ENCODE peak calls at places on chromosome X, in eight cellular contexts. K, Z, L, I, C, Y, U and V are unnamed samples.

GRCh38 chrX:112849010-112849409 is 8.4 kb upstream of the AMOT start:
- DNase-seq in K (no peak), Z (no peak), L (no peak), I (no peak), C (no peak), Y (no peak), U (no peak), V (no peak)

GRCh38 chrX:41435708-41436107 is 11.4 kb upstream of the NYX start:
- DNase-seq in K (no peak), Z (no peak), L (no peak), I (no peak), C (no peak), Y (no peak), U (no peak), V (no peak)

GRCh38 chrX:68417651-68418050 is 15.6 kb downstream of the OPHN1 start:
- DNase-seq in K (no peak), Z (no peak), L (no peak), I (no peak), C (no peak), Y (no peak), U (no peak), V (no peak)

GRCh38 chrX:1385824-1386223 is 6.1 kb downstream of the SLC25A6 start:
- DNase-seq in K (no peak), Z (no peak), L (no peak), I (no peak), C (no peak), Y (no peak), U (no peak), V (no peak)

GRCh38 chrX:22392176-22392814 is 119.6 kb downstream of the CBLL2 start:
- DNase-seq in K (peak), Z (no peak), L (no peak), I (no peak), C (no peak), Y (peak), U (no peak), V (no peak)

GRCh38 chrX:136608295-136608933 is 39.5 kb upstream of the CD40LG start:
- DNase-seq in K (peak), Z (peak), L (peak), I (no peak), C (peak), Y (peak), U (peak), V (no peak)

GRCh38 chrX:3548743-3549441 is 164.6 kb downstream of the PRKX start:
- DNase-seq in K (peak), Z (peak), L (peak), I (no peak), C (no peak), Y (peak), U (no peak), V (no peak)

GRCh38 chrX:2282490-2283090 is 218.2 kb downstream of the DHRSX start:
- DNase-seq in K (no peak), Z (no peak), L (no peak), I (no peak), C (no peak), Y (no peak), U (no peak), V (no peak)

GRCh38 chrX:51257490-51257889 is 75.1 kb upstream of the NUDT10 start:
- DNase-seq in K (no peak), Z (no peak), L (no peak), I (no peak), C (no peak), Y (no peak), U (no peak), V (no peak)

GRCh38 chrX:149504226-149504914 is 736 bp downstream of the IDS start:
- DNase-seq in K (no peak), Z (peak), L (no peak), I (no peak), C (peak), Y (no peak), U (no peak), V (no peak)

GRCh38 chrX:125436855-125437254 is 117.2 kb downstream of the TEX13C start:
- DNase-seq in K (no peak), Z (peak), L (no peak), I (no peak), C (no peak), Y (no peak), U (no peak), V (no peak)

GRCh38 chrX:31117195-31117594 is 45.4 kb upstream of the FTHL17 start:
- DNase-seq in K (no peak), Z (no peak), L (no peak), I (no peak), C (no peak), Y (peak), U (no peak), V (no peak)

GRCh38 chrX:120251471-120252011 is 929 bp downstream of the ZBTB33 start:
- DNase-seq in K (peak), Z (peak), L (peak), I (no peak), C (peak), Y (peak), U (no peak), V (no peak)

GRCh38 chrX:13078739-13079444 is 34.5 kb upstream of the FAM9C start:
- DNase-seq in K (peak), Z (no peak), L (peak), I (no peak), C (no peak), Y (peak), U (no peak), V (no peak)

GRCh38 chrX:11143931-11144678 is 33.0 kb downstream of the HCCS start:
- DNase-seq in K (peak), Z (peak), L (peak), I (peak), C (peak), Y (peak), U (peak), V (no peak)

GRCh38 chrX:152991123-152991522 is 2.8 kb downstream of the PNMA5 start:
- DNase-seq in K (no peak), Z (no peak), L (no peak), I (no peak), C (no peak), Y (no peak), U (no peak), V (no peak)

GRCh38 chrX:2425281-2426071 is 75.3 kb downstream of the DHRSX start:
- DNase-seq in K (peak), Z (no peak), L (no peak), I (no peak), C (no peak), Y (no peak), U (no peak), V (no peak)

GRCh38 chrX:3576886-3577516 is 136.4 kb downstream of the PRKX start:
- DNase-seq in K (no peak), Z (peak), L (no peak), I (no peak), C (no peak), Y (peak), U (no peak), V (no peak)

GRCh38 chrX:101595739-101596419 is 21.9 kb downstream of the ARMCX6 start:
- DNase-seq in K (peak), Z (peak), L (peak), I (peak), C (peak), Y (peak), U (peak), V (no peak)

GRCh38 chrX:1264556-1264955 is 4.1 kb upstream of the CSF2RA start:
- DNase-seq in K (no peak), Z (no peak), L (no peak), I (no peak), C (no peak), Y (no peak), U (no peak), V (no peak)

GRCh38 chrX:112688242-112688641 is 8.5 kb upstream of the LHFPL1 start:
- DNase-seq in K (no peak), Z (no peak), L (no peak), I (no peak), C (peak), Y (no peak), U (no peak), V (no peak)

GRCh38 chrX:144006811-144007210 is 122.9 kb downstream of the UBE2NL start:
- DNase-seq in K (peak), Z (no peak), L (no peak), I (no peak), C (no peak), Y (peak), U (peak), V (no peak)

GRCh38 chrX:130728208-130728607 is 174.8 kb downstream of the ENOX2 start:
- DNase-seq in K (peak), Z (no peak), L (no peak), I (no peak), C (no peak), Y (peak), U (no peak), V (no peak)

GRCh38 chrX:1555370-1555769 is 18.4 kb upstream of the P2RY8 start:
- DNase-seq in K (no peak), Z (no peak), L (no peak), I (no peak), C (no peak), Y (no peak), U (no peak), V (no peak)

GRCh38 chrX:30283456-30284200 is 25.6 kb downstream of the NR0B1 start:
- DNase-seq in K (peak), Z (no peak), L (no peak), I (no peak), C (no peak), Y (peak), U (peak), V (no peak)